ENCODE peak calls at places on chromosomes 1 and 21, in five cellular contexts. N, E, C, B and Q are unnamed samples.

GRCh38 chr1:59900640-59901039 is 25.9 kb downstream of the CYP2J2 start:
- DNase-seq in E (no peak), C (no peak), N (no peak), B (no peak), Q (no peak)

GRCh38 chr1:228364706-228365213 is 41.9 kb downstream of the TRIM11 start:
- DNase-seq in E (no peak), C (no peak), B (no peak), N (no peak), Q (no peak)

GRCh38 chr1:168691541-168691940 is 37.5 kb downstream of the DPT start:
- DNase-seq in C (no peak), B (no peak), N (no peak), E (no peak), Q (no peak)

GRCh38 chr1:905071-905749 is 18.5 kb upstream of the SAMD11 start:
- DNase-seq in C (peak), B (no peak), E (no peak), N (no peak), Q (peak)

GRCh38 chr1:84089470-84090261 is 54.4 kb upstream of the PRKACB start:
- DNase-seq in N (no peak), E (no peak), C (peak), B (no peak), Q (no peak)

GRCh38 chr1:223016381-223016780 is 126.7 kb downstream of the TLR5 start:
- DNase-seq in E (no peak), B (no peak), N (no peak), C (no peak), Q (no peak)

GRCh38 chr21:15003463-15004135 is 61.2 kb downstream of the NRIP1 start:
- DNase-seq in N (no peak), E (peak), C (no peak), B (no peak), Q (no peak)

GRCh38 chr1:115671176-115672062 is 29.6 kb downstream of the VANGL1 start:
- DNase-seq in N (no peak), C (no peak), B (no peak), E (peak), Q (no peak)

GRCh38 chr1:188822248-188822647 is 1655.4 kb downstream of the BRINP3 start:
- DNase-seq in N (no peak), C (no peak), B (no peak), E (no peak), Q (no peak)

GRCh38 chr1:212962509-212962908 is 12.2 kb downstream of the VASH2 start:
- DNase-seq in N (no peak), E (no peak), C (no peak), B (no peak), Q (no peak)

GRCh38 chr1:209422281-209422680 is 161.2 kb upstream of the CAMK1G start:
- DNase-seq in B (no peak), N (no peak), C (no peak), E (no peak), Q (no peak)

GRCh38 chr1:246511203-246511602 is 4.1 kb upstream of the SMYD3 start:
- DNase-seq in N (no peak), C (no peak), B (no peak), E (no peak), Q (no peak)

GRCh38 chr1:225735252-225736149 is 42.1 kb upstream of the SRP9 start:
- DNase-seq in E (no peak), C (peak), N (no peak), B (no peak), Q (no peak)

GRCh38 chr1:33055210-33055991 is 18.7 kb upstream of the AK2 start:
- DNase-seq in B (peak), E (peak), C (peak), N (peak), Q (peak)

GRCh38 chr21:40622531-40622930 is 224.4 kb downstream of the DSCAM start:
- DNase-seq in B (no peak), N (no peak), C (no peak), E (peak), Q (no peak)

GRCh38 chr1:154386643-154387352 is 18.3 kb upstream of the IL6R start:
- DNase-seq in C (peak), B (peak), E (no peak), N (no peak), Q (peak)

GRCh38 chr1:157695417-157695816 is 5.2 kb downstream of the FCRL3 start:
- DNase-seq in B (no peak), N (no peak), E (no peak), C (no peak), Q (no peak)

GRCh38 chr1:205438213-205439158 is 16.6 kb upstream of the LEMD1 start:
- DNase-seq in C (peak), N (no peak), B (no peak), E (no peak), Q (no peak)

GRCh38 chr1:226202246-226202645 is 15.7 kb upstream of the ACBD3 start:
- DNase-seq in E (no peak), B (no peak), N (no peak), C (no peak), Q (no peak)

GRCh38 chr1:27630859-27631491 is 4.0 kb downstream of the FGR start:
- DNase-seq in B (no peak), N (no peak), C (no peak), E (no peak), Q (no peak)